ENCODE peak calls at places on chromosomes 4 and X, in nine cellular contexts. N is gastrocnemius medialis, G is pancreas, T is ascending aorta, R is K562, F is HepG2, J is colonic mucosa, K is mammary epithelial cell, A is PC-3. M is an unnamed sample. For H3K9me3, the result is how much of the 10 kb centered on the place peaks cover.

GRCh38 chr4:173230077-173230476 is 61.5 kb downstream of the GALNT7 start:
- DNase-seq in F (no peak), K (no peak), G (no peak), T (no peak), A (no peak), J (no peak), N (no peak), R (no peak), M (no peak)

GRCh38 chrX:23435108-23435507 is 100.5 kb downstream of the PTCHD1 start:
- DNase-seq in T (no peak), K (no peak), F (no peak), N (peak), J (no peak), A (peak), G (no peak), R (no peak), M (no peak)

GRCh38 chr4:118765399-118765798 is 70.5 kb downstream of the SEC24D start:
- DNase-seq in F (no peak), A (peak), T (no peak), G (no peak), R (peak), K (peak), J (no peak), N (peak), M (peak)

GRCh38 chr4:139774759-139775487 is 109.3 kb downstream of the MGST2 start:
- DNase-seq in N (no peak), R (no peak), J (peak), A (peak), T (no peak), G (no peak), K (no peak), F (no peak), M (no peak)

GRCh38 chr4:161260819-161261218 is 903.0 kb downstream of the FSTL5 start:
- DNase-seq in J (no peak), F (no peak), N (no peak), T (no peak), K (no peak), R (no peak), G (no peak), A (no peak), M (no peak)

GRCh38 chr4:136650541-136651277 is 881.6 kb downstream of the PCDH18 start:
- DNase-seq in F (peak), T (no peak), N (no peak), A (peak), K (peak), R (no peak), G (peak), J (no peak), M (no peak)

GRCh38 chrX:104335765-104336164 is 81.0 kb upstream of the ESX1 start:
- DNase-seq in J (no peak), N (no peak), G (no peak), A (peak), R (no peak), F (no peak), T (no peak), K (peak), M (no peak)

GRCh38 chrX:13498220-13498619 is 71.2 kb upstream of the EGFL6 start:
- DNase-seq in R (no peak), F (no peak), K (no peak), T (no peak), N (no peak), J (no peak), G (no peak), A (no peak), M (no peak)

GRCh38 chrX:154378059-154378798 is 866 bp upstream of the EMD start:
- DNase-seq in F (no peak), R (no peak), T (no peak), A (peak), G (peak), K (no peak), J (peak), N (no peak), M (peak)

GRCh38 chr4:7432531-7433375 is 2.0 kb downstream of the PSAPL1 start:
- DNase-seq in G (no peak), R (no peak), N (no peak), F (no peak), J (no peak), T (no peak), K (no peak), A (no peak), M (no peak)

GRCh38 chr4:4792516-4792915 is 66.9 kb upstream of the MSX1 start:
- DNase-seq in G (no peak), K (no peak), R (no peak), T (no peak), F (no peak), A (no peak), J (no peak), N (no peak), M (no peak)
- H3K9me3 ChIP-seq in G (under half), K (under half), R (under half), T (under half), F (under half), A (under half), J (under half), N (under half), M (under half)

GRCh38 chrX:110462957-110463356 is 104.3 kb downstream of the RTL9 start:
- DNase-seq in F (no peak), G (no peak), K (no peak), J (no peak), T (no peak), R (no peak), A (no peak), N (no peak), M (no peak)
- TF ChIP-seq CTCF in F (no peak), G (no peak), K (peak), J (no peak), T (no peak), R (peak), A (peak), N (no peak), M (no peak)

DNA sequence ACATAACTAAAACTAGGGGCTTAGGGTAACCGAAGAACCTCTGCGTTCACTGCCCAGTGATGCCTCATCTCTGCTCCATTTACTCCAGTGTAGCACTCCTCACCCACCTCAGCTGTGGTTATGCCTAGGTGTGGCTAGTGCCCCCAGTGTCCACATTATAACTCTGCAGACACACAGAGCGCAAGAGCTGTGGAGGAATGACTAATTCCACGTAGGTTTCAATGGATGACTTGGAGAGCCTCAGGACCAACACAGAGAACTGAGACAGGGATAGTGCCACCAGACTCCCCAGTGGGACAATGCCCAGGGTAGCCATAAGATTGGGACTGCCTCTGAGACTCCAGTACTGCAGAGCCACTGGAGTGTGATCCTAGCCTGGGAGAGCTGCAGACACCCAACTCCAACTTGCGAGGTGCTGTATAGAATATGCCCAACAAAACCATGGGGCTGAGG is 542.4 kb upstream of the DIPK2B start:
- DNase-seq in J (no peak), T (no peak), F (peak), A (peak), R (peak), G (no peak), K (peak), N (no peak), M (no peak)
- H3K27ac ChIP-seq in J (no peak), T (no peak), F (no peak), A (peak), R (no peak), G (no peak), K (peak), N (no peak), M (no peak)

GRCh38 chrX:102029026-102029425 is 96.5 kb upstream of the TCEAL2 start:
- DNase-seq in J (no peak), R (no peak), K (no peak), T (no peak), N (no peak), A (no peak), F (no peak), G (no peak), M (no peak)
- H3K9me3 ChIP-seq in J (under half), R (under half), K (under half), T (under half), N (under half), A (under half), F (under half), G (under half), M (under half)

DNA sequence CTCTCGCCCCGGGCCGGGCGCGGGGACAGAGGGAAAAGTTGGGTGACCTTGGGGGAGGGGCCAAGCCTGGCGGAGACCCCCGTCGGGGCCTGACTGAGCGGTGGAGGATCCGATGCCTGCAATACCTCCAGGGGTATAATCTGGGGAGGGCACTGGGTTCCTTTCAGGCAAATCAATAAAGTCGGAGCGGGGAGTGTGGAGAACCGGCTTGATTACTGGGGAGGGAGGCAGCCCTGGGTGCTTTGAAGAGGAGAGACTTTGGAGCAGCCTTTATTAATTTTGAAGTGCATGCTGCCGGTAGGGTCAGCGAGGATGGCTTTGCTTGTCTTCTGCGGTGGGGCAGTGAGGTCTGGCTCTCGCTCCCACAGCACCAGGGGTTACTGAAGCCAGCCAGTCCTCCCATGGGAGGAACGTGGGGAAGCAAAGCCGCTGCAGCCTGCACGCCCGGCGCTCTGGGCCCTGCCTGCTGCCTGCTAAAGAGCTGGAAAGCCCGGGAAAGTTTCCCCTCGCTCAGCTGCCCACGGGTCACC is 396 bp upstream of the LGI2 start:
- DNase-seq in R (no peak), T (no peak), F (no peak), N (no peak), J (no peak), A (no peak), K (no peak), G (no peak), M (no peak)
- TF ChIP-seq CTCF in R (no peak), T (no peak), F (no peak), N (no peak), J (no peak), A (no peak), K (no peak), G (no peak), M (no peak)

GRCh38 chrX:33190016-33190415 is 21.3 kb downstream of the DMD start:
- DNase-seq in K (no peak), F (no peak), T (no peak), R (no peak), N (no peak), G (no peak), J (no peak), A (no peak), M (no peak)
- H3K27ac ChIP-seq in K (no peak), F (no peak), T (peak), R (no peak), N (peak), G (no peak), J (no peak), A (no peak), M (no peak)

DNA sequence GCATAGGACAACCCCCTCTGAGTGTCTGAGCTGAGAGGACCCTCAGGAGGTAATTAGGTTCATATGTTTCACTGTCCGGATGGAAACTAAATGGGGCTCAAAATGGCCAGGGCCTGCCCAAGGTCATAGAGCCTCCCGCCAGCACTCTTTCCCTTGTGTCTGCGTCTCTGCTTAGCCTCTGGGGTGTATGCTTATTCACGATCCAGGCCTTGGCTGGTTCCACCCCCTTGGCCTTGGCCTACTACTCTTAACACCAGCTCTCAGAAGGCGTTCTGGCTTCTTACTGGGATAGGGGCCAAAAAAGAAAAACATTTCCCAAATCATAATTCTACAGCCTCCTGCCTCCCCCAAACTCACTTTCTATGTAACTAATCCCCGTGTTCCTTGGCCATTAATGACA is 68.8 kb downstream of the RTL5 start:
- DNase-seq in J (no peak), F (no peak), T (no peak), A (no peak), R (no peak), N (no peak), G (peak), K (no peak), M (no peak)
- H3K9me3 ChIP-seq in J (under half), F (under half), T (under half), A (under half), R (under half), N (under half), G (under half), K (under half), M (under half)

GRCh38 chrX:107936434-107936730 is 45.8 kb downstream of the TEX13B start:
- DNase-seq in N (no peak), K (no peak), R (no peak), F (no peak), T (no peak), J (no peak), G (no peak), A (no peak), M (no peak)

GRCh38 chrX:107935664-107936433 is 46.3 kb downstream of the TEX13B start:
- DNase-seq in T (no peak), N (no peak), J (no peak), R (no peak), G (peak), F (no peak), A (peak), K (peak), M (no peak)

GRCh38 chrX:107934262-107934661 is 47.9 kb downstream of the TEX13B start:
- DNase-seq in T (no peak), N (no peak), K (no peak), J (no peak), G (no peak), A (no peak), F (no peak), R (no peak), M (no peak)

GRCh38 chrX:107940095-107940494 is 42.1 kb downstream of the TEX13B start:
- DNase-seq in T (no peak), K (no peak), A (no peak), F (peak), R (no peak), N (no peak), G (no peak), J (no peak), M (no peak)

GRCh38 chrX:107935200-107935599 is 47.0 kb downstream of the TEX13B start:
- DNase-seq in A (peak), R (no peak), T (no peak), N (no peak), G (no peak), K (peak), J (no peak), F (no peak), M (no peak)
- TF ChIP-seq CTCF in A (no peak), R (no peak), T (no peak), N (no peak), G (no peak), K (no peak), J (no peak), F (no peak), M (no peak)

M was measured in heart right ventricle.